ENCODE peak calls at places on chromosomes 4 and X, in six cellular contexts. One of them, this sample, is unnamed.

GRCh38 chrX:48465336-48465933 is 4.6 kb downstream of the SLC38A5 start:
- DNase-seq in Karpas-422: peak
- DNase-seq in left lung: no peak
- DNase-seq in fibroblast of lung: peak
- DNase-seq in lower lobe of right lung: no peak
- DNase-seq in iPS DF 6.9: no peak
- DNase-seq in this sample: peak

GRCh38 chr4:174217273-174218126 is 66.0 kb downstream of the FBXO8 start:
- DNase-seq in Karpas-422: no peak
- DNase-seq in left lung: no peak
- DNase-seq in fibroblast of lung: peak
- DNase-seq in lower lobe of right lung: no peak
- DNase-seq in iPS DF 6.9: no peak
- DNase-seq in this sample: peak

GRCh38 chr4:19905006-19905405 is 346.7 kb upstream of the SLIT2 start:
- DNase-seq in Karpas-422: no peak
- DNase-seq in left lung: no peak
- DNase-seq in fibroblast of lung: no peak
- DNase-seq in lower lobe of right lung: no peak
- DNase-seq in iPS DF 6.9: no peak
- DNase-seq in this sample: no peak

GRCh38 chr4:84901745-84902283 is 64.7 kb downstream of the WDFY3 start:
- DNase-seq in Karpas-422: no peak
- DNase-seq in left lung: no peak
- DNase-seq in fibroblast of lung: no peak
- DNase-seq in lower lobe of right lung: no peak
- DNase-seq in iPS DF 6.9: no peak
- DNase-seq in this sample: no peak

GRCh38 chr4:20809796-20810195 is 109.5 kb downstream of the PACRGL start:
- DNase-seq in Karpas-422: no peak
- DNase-seq in left lung: peak
- DNase-seq in fibroblast of lung: no peak
- DNase-seq in lower lobe of right lung: peak
- DNase-seq in iPS DF 6.9: peak
- DNase-seq in this sample: no peak

GRCh38 chrX:35040871-35041270 is 98.3 kb downstream of the FAM47B start:
- DNase-seq in Karpas-422: no peak
- DNase-seq in left lung: no peak
- DNase-seq in fibroblast of lung: peak
- DNase-seq in lower lobe of right lung: no peak
- DNase-seq in iPS DF 6.9: no peak
- DNase-seq in this sample: no peak

GRCh38 chr4:128359422-128359821 is 71.8 kb upstream of the PGRMC2 start:
- DNase-seq in Karpas-422: no peak
- DNase-seq in left lung: no peak
- DNase-seq in fibroblast of lung: no peak
- DNase-seq in lower lobe of right lung: no peak
- DNase-seq in iPS DF 6.9: no peak
- DNase-seq in this sample: no peak

GRCh38 chr4:152255437-152255836 is 280.5 kb downstream of the FBXW7 start:
- DNase-seq in Karpas-422: no peak
- DNase-seq in left lung: no peak
- DNase-seq in fibroblast of lung: peak
- DNase-seq in lower lobe of right lung: no peak
- DNase-seq in iPS DF 6.9: no peak
- DNase-seq in this sample: no peak

GRCh38 chrX:151981129-151981528 is 6.7 kb upstream of the GABRE start:
- DNase-seq in Karpas-422: no peak
- DNase-seq in left lung: no peak
- DNase-seq in fibroblast of lung: peak
- DNase-seq in lower lobe of right lung: no peak
- DNase-seq in iPS DF 6.9: no peak
- DNase-seq in this sample: peak

GRCh38 chrX:47743504-47743903 is 84.5 kb upstream of the UXT start:
- DNase-seq in Karpas-422: no peak
- DNase-seq in left lung: no peak
- DNase-seq in fibroblast of lung: peak
- DNase-seq in lower lobe of right lung: no peak
- DNase-seq in iPS DF 6.9: no peak
- DNase-seq in this sample: peak

GRCh38 chr4:101944649-101945048 is 154.1 kb downstream of the BANK1 start:
- DNase-seq in Karpas-422: no peak
- DNase-seq in left lung: no peak
- DNase-seq in fibroblast of lung: peak
- DNase-seq in lower lobe of right lung: no peak
- DNase-seq in iPS DF 6.9: no peak
- DNase-seq in this sample: peak

GRCh38 chr4:62544428-62544827 is 1344.3 kb downstream of the ADGRL3 start:
- DNase-seq in Karpas-422: no peak
- DNase-seq in left lung: no peak
- DNase-seq in fibroblast of lung: peak
- DNase-seq in lower lobe of right lung: no peak
- DNase-seq in iPS DF 6.9: no peak
- DNase-seq in this sample: no peak

GRCh38 chrX:71227370-71228062 is 4.5 kb downstream of the GJB1 start:
- DNase-seq in Karpas-422: no peak
- DNase-seq in left lung: no peak
- DNase-seq in fibroblast of lung: no peak
- DNase-seq in lower lobe of right lung: no peak
- DNase-seq in iPS DF 6.9: no peak
- DNase-seq in this sample: no peak

GRCh38 chr4:104677122-104677521 is 182.4 kb upstream of the CXXC4 start:
- DNase-seq in Karpas-422: no peak
- DNase-seq in left lung: no peak
- DNase-seq in fibroblast of lung: peak
- DNase-seq in lower lobe of right lung: no peak
- DNase-seq in iPS DF 6.9: no peak
- DNase-seq in this sample: no peak

GRCh38 chrX:14872355-14872754 is 514 bp downstream of the FANCB start:
- DNase-seq in Karpas-422: peak
- DNase-seq in left lung: no peak
- DNase-seq in fibroblast of lung: no peak
- DNase-seq in lower lobe of right lung: no peak
- DNase-seq in iPS DF 6.9: no peak
- DNase-seq in this sample: no peak

GRCh38 chr4:139721789-139722188 is 56.2 kb downstream of the MGST2 start:
- DNase-seq in Karpas-422: no peak
- DNase-seq in left lung: no peak
- DNase-seq in fibroblast of lung: no peak
- DNase-seq in lower lobe of right lung: no peak
- DNase-seq in iPS DF 6.9: no peak
- DNase-seq in this sample: no peak

GRCh38 chr4:172826866-172827265 is 341.7 kb upstream of the GALNT7 start:
- DNase-seq in Karpas-422: no peak
- DNase-seq in left lung: no peak
- DNase-seq in fibroblast of lung: peak
- DNase-seq in lower lobe of right lung: no peak
- DNase-seq in iPS DF 6.9: no peak
- DNase-seq in this sample: no peak

DNA sequence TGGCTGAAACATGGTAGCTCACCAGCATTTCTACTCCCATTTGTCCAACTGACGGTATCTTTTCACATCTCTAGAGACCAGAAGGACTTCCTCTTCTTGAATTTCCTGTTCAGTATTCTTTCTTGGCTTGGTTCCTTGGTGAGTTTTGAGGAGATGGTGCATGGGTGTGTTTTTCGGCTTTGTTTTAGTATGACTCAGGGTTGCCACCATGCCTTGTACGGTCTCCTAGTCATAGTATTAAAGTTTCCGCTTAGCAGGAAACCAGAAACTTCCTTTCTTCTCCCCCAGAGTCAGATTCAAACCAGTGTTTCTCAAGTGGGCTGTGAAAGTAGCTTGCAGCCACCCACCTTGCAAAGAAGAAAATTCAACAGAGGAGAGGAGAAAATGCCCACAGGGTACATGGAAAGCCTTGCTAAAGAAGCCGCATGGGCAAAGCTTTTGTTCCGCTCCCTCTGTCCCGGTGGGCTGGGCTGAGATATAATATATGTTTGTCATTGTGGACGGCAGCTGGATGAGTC is 5.7 kb downstream of the CD99 start:
- DNase-seq in Karpas-422: peak
- DNase-seq in left lung: no peak
- DNase-seq in fibroblast of lung: peak
- DNase-seq in lower lobe of right lung: no peak
- DNase-seq in iPS DF 6.9: no peak
- DNase-seq in this sample: peak
- H3K4me3 ChIP-seq in Karpas-422: no peak
- H3K4me3 ChIP-seq in left lung: no peak
- H3K4me3 ChIP-seq in fibroblast of lung: no peak
- H3K4me3 ChIP-seq in lower lobe of right lung: peak
- H3K4me3 ChIP-seq in iPS DF 6.9: no peak
- H3K4me3 ChIP-seq in this sample: no peak

GRCh38 chrX:10471426-10471825 is 149.0 kb downstream of the MID1 start:
- DNase-seq in Karpas-422: no peak
- DNase-seq in left lung: no peak
- DNase-seq in fibroblast of lung: no peak
- DNase-seq in lower lobe of right lung: no peak
- DNase-seq in iPS DF 6.9: no peak
- DNase-seq in this sample: no peak

GRCh38 chrX:10470009-10470408 is 150.4 kb downstream of the MID1 start:
- DNase-seq in Karpas-422: no peak
- DNase-seq in left lung: no peak
- DNase-seq in fibroblast of lung: no peak
- DNase-seq in lower lobe of right lung: no peak
- DNase-seq in iPS DF 6.9: no peak
- DNase-seq in this sample: no peak

GRCh38 chrX:10465254-10465653 is 155.1 kb downstream of the MID1 start:
- DNase-seq in Karpas-422: no peak
- DNase-seq in left lung: no peak
- DNase-seq in fibroblast of lung: no peak
- DNase-seq in lower lobe of right lung: no peak
- DNase-seq in iPS DF 6.9: no peak
- DNase-seq in this sample: no peak

DNA sequence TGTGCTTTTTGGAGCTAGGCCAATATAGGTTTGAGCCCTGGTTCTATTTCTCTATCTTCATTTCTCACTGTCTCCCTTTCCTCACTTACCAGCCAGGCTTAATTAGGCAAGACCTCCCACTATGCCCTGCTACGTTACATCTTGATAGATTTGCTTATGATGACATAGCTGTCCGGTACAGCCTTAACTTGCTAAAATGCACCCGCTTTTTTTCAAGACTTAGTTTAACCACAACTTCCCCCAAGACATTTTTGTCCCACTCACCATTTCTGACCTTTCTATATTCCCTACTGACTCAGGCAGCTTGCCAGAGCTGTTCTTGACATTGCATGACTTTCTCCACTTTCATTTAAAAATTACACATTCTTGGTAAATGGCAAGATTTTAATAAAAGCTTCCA is 152.6 kb downstream of the MID1 start:
- DNase-seq in Karpas-422: no peak
- DNase-seq in left lung: no peak
- DNase-seq in fibroblast of lung: peak
- DNase-seq in lower lobe of right lung: no peak
- DNase-seq in iPS DF 6.9: no peak
- DNase-seq in this sample: no peak
- H3K4me3 ChIP-seq in Karpas-422: no peak
- H3K4me3 ChIP-seq in left lung: no peak
- H3K4me3 ChIP-seq in fibroblast of lung: no peak
- H3K4me3 ChIP-seq in lower lobe of right lung: no peak
- H3K4me3 ChIP-seq in iPS DF 6.9: no peak
- H3K4me3 ChIP-seq in this sample: no peak

DNA sequence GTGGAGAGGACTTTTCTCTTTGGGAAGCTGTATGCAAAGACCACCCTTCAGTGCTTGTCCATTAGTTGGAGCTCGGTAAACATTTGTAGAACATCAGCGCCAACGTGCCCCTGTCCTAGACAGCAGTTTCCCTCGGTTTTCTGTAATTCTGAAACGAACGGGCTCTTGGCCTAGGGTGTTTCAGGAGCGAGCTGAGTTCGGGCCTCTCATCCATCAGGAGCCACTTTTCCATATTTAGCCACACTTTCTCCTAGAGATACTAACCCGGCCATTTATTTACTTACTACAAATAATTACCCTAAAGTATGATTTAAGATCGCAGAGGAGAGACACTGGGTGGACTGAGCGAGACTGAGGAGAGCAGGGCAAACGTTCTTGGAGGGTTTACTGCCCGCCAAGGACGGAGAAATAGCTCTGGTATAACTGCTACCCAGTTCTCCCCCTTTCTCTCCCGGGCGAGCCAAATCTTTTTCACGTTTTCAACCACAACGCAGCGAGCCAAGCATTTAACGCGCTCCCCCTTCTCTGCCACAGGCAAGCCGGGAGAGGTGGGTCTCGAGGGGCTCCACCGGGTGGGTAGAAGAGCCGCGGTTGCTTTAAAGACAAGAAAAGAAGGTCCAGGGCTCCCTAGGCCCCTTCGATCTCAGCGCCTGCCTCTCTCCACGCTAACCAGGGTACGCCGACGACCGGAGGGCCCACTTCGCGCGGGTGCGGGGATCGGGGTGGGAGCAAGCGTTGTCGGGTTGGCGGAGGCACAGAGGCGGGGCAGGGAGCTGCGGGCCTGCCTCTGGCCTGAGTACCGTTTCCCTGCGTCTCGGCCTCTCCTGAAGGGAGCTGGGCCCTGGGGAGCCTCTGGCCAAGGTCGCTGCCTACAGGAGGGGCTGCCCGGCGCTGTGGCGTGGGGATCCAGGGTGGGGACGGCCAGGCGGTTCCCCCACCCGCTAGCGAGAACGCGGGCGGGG is 10.8 kb upstream of the PITX2 start:
- DNase-seq in Karpas-422: no peak
- DNase-seq in left lung: no peak
- DNase-seq in fibroblast of lung: no peak
- DNase-seq in lower lobe of right lung: no peak
- DNase-seq in iPS DF 6.9: no peak
- DNase-seq in this sample: no peak
- H3K4me3 ChIP-seq in Karpas-422: no peak
- H3K4me3 ChIP-seq in left lung: no peak
- H3K4me3 ChIP-seq in fibroblast of lung: no peak
- H3K4me3 ChIP-seq in lower lobe of right lung: no peak
- H3K4me3 ChIP-seq in iPS DF 6.9: peak
- H3K4me3 ChIP-seq in this sample: peak

GRCh38 chr4:143625632-143626031 is 74.8 kb downstream of the FREM3 start:
- DNase-seq in Karpas-422: no peak
- DNase-seq in left lung: no peak
- DNase-seq in fibroblast of lung: no peak
- DNase-seq in lower lobe of right lung: no peak
- DNase-seq in iPS DF 6.9: no peak
- DNase-seq in this sample: no peak

DNA sequence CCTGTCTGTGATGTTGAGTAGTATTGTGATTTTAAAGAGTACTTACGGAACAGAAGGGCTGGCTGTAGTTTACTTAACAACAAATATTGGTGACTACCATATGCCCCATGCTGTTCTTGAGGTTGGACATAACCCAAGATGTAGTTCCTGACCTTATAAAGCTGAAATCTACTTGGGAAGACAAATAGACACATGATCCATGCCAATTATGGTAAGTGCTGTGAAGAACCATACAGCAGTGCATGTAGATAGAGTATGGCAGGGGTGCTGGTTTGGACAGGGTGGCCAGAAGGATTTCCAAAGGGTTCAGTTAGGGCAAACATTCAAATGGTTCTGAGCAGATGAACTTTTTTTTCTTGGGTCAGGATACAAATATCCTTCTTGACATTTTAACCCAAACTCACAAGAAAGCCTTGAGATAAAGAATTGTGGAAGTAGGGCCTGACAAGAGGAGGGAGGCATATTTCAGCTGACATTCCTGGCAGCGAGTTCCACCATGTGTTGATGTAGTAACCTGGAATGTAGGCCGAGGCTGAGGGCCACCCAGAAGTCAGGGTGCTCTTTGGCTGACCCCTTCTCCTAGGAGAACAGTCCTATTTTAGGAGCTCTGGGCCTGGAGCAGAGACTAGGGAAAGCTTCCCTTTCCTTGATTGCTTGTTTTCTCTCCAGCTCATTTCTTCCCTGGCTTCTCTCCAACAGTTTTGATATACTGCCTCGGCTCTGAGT is 74.2 kb downstream of the FREM3 start:
- DNase-seq in Karpas-422: no peak
- DNase-seq in left lung: peak
- DNase-seq in fibroblast of lung: peak
- DNase-seq in lower lobe of right lung: peak
- DNase-seq in iPS DF 6.9: no peak
- DNase-seq in this sample: peak
- H3K4me3 ChIP-seq in Karpas-422: no peak
- H3K4me3 ChIP-seq in left lung: no peak
- H3K4me3 ChIP-seq in fibroblast of lung: no peak
- H3K4me3 ChIP-seq in lower lobe of right lung: no peak
- H3K4me3 ChIP-seq in iPS DF 6.9: no peak
- H3K4me3 ChIP-seq in this sample: no peak